ENCODE peak calls at places on chromosomes 4 and X, in ten cellular contexts. O is immature natural killer cell, U is Kasumi-1, G is PC-3, E is EL, N is AG04449, Y is midbrain, I is SW480, B is GM12865, R is GM03348. K is an unnamed sample.

GRCh38 chrX:20139966-20140365 is 1.7 kb downstream of the EIF1AX start:
- DNase-seq in O (no peak), U (no peak), G (peak), E (peak), N (no peak), Y (no peak), I (no peak), B (no peak), R (peak), K (no peak)

GRCh38 chr4:32440391-32440790 is 1720.2 kb downstream of the PCDH7 start:
- DNase-seq in O (no peak), U (no peak), G (no peak), E (no peak), N (no peak), Y (no peak), I (no peak), B (no peak), R (no peak), K (no peak)

GRCh38 chrX:132615396-132616131 is 126.7 kb upstream of the MBNL3 start:
- DNase-seq in O (peak), U (peak), G (peak), E (peak), N (no peak), Y (peak), I (peak), B (peak), R (peak), K (peak)

GRCh38 chrX:31547416-31547815 is 475.6 kb upstream of the FTHL17 start:
- DNase-seq in O (no peak), U (no peak), G (no peak), E (no peak), N (no peak), Y (no peak), I (no peak), B (no peak), R (no peak), K (no peak)

GRCh38 chr4:71635094-71635493 is 148.8 kb downstream of the GC start:
- DNase-seq in O (no peak), U (no peak), G (no peak), E (no peak), N (no peak), Y (peak), I (no peak), B (no peak), R (no peak), K (no peak)

GRCh38 chr4:5249727-5250126 is 198.4 kb downstream of the STK32B start:
- DNase-seq in O (no peak), U (no peak), G (no peak), E (no peak), N (no peak), Y (no peak), I (no peak), B (no peak), R (no peak), K (no peak)

GRCh38 chr4:181896609-181897008 is 346.6 kb upstream of the TENM3 start:
- DNase-seq in O (no peak), U (no peak), G (no peak), E (no peak), N (no peak), Y (no peak), I (no peak), B (no peak), R (peak), K (no peak)

GRCh38 chr4:101348367-101348827 is 1.1 kb upstream of the PPP3CA start:
- DNase-seq in O (no peak), U (peak), G (peak), E (no peak), N (no peak), Y (no peak), I (peak), B (no peak), R (no peak), K (peak)

GRCh38 chr4:173522160-173522873 is 7.7 kb downstream of the HAND2 start:
- DNase-seq in O (no peak), U (no peak), G (no peak), E (peak), N (peak), Y (no peak), I (no peak), B (no peak), R (peak), K (peak)

GRCh38 chr4:26420903-26421302 is 69.4 kb downstream of the CCKAR start:
- DNase-seq in O (no peak), U (no peak), G (no peak), E (no peak), N (no peak), Y (no peak), I (no peak), B (no peak), R (peak), K (no peak)

GRCh38 chr4:825969-826330 is at the start of gene CPLX1:
- DNase-seq in O (no peak), U (no peak), G (peak), E (peak), N (no peak), Y (peak), I (no peak), B (no peak), R (peak), K (no peak)

GRCh38 chr4:81754169-81754568 is 282.5 kb upstream of the RASGEF1B start:
- DNase-seq in O (no peak), U (no peak), G (peak), E (no peak), N (no peak), Y (no peak), I (no peak), B (no peak), R (no peak), K (no peak)

GRCh38 chrX:40152706-40153334 is 55.1 kb upstream of the BCOR start:
- DNase-seq in O (no peak), U (no peak), G (peak), E (peak), N (no peak), Y (peak), I (no peak), B (no peak), R (peak), K (peak)

GRCh38 chr4:123631699-123632098 is 235.1 kb downstream of the SPRY1 start:
- DNase-seq in O (no peak), U (peak), G (peak), E (no peak), N (no peak), Y (no peak), I (no peak), B (no peak), R (peak), K (no peak)

GRCh38 chr4:110514889-110515479 is 39.0 kb downstream of the ENPEP start:
- DNase-seq in O (peak), U (peak), G (peak), E (peak), N (no peak), Y (peak), I (peak), B (peak), R (peak), K (peak)

GRCh38 chrX:8726031-8726652 is 5.8 kb downstream of the ANOS1 start:
- DNase-seq in O (no peak), U (no peak), G (peak), E (peak), N (no peak), Y (no peak), I (peak), B (no peak), R (no peak), K (no peak)